ENCODE peak calls at places on chromosomes 6 and 20, in six cellular contexts. One of them, this sample, is unnamed.

GRCh38 chr6:107418118-107418517 is 41.2 kb downstream of the PDSS2 start:
- DNase-seq in neural crest cell: no peak
- DNase-seq in lower leg skin: no peak
- DNase-seq in B cell: no peak
- DNase-seq in upper lobe of right lung: no peak
- DNase-seq in heart left ventricle: no peak
- DNase-seq in this sample: peak

GRCh38 chr6:14804444-14805210 is 441.2 kb upstream of the JARID2 start:
- DNase-seq in neural crest cell: no peak
- DNase-seq in lower leg skin: peak
- DNase-seq in B cell: no peak
- DNase-seq in upper lobe of right lung: peak
- DNase-seq in heart left ventricle: peak
- DNase-seq in this sample: no peak

GRCh38 chr6:11179088-11179977 is 53.1 kb downstream of the NEDD9 start:
- DNase-seq in neural crest cell: no peak
- DNase-seq in lower leg skin: no peak
- DNase-seq in B cell: no peak
- DNase-seq in upper lobe of right lung: no peak
- DNase-seq in heart left ventricle: no peak
- DNase-seq in this sample: peak

GRCh38 chr20:51750037-51750769 is 18.0 kb downstream of the ATP9A start:
- DNase-seq in neural crest cell: no peak
- DNase-seq in lower leg skin: peak
- DNase-seq in B cell: no peak
- DNase-seq in upper lobe of right lung: peak
- DNase-seq in heart left ventricle: peak
- DNase-seq in this sample: peak

GRCh38 chr20:39042279-39043150 is 80.4 kb downstream of the DHX35 start:
- DNase-seq in neural crest cell: no peak
- DNase-seq in lower leg skin: peak
- DNase-seq in B cell: no peak
- DNase-seq in upper lobe of right lung: no peak
- DNase-seq in heart left ventricle: no peak
- DNase-seq in this sample: no peak

GRCh38 chr6:7150381-7151064 is 42.8 kb downstream of the RREB1 start:
- DNase-seq in neural crest cell: no peak
- DNase-seq in lower leg skin: no peak
- DNase-seq in B cell: no peak
- DNase-seq in upper lobe of right lung: no peak
- DNase-seq in heart left ventricle: no peak
- DNase-seq in this sample: peak

GRCh38 chr6:131226465-131226864 is 91.2 kb downstream of the AKAP7 start:
- DNase-seq in neural crest cell: no peak
- DNase-seq in lower leg skin: no peak
- DNase-seq in B cell: no peak
- DNase-seq in upper lobe of right lung: no peak
- DNase-seq in heart left ventricle: no peak
- DNase-seq in this sample: no peak

GRCh38 chr6:75268121-75268987 is 16.2 kb downstream of the TMEM30A start:
- DNase-seq in neural crest cell: no peak
- DNase-seq in lower leg skin: no peak
- DNase-seq in B cell: no peak
- DNase-seq in upper lobe of right lung: no peak
- DNase-seq in heart left ventricle: no peak
- DNase-seq in this sample: peak

GRCh38 chr20:13009682-13010406 is 1.1 kb downstream of the SPTLC3 start:
- DNase-seq in neural crest cell: no peak
- DNase-seq in lower leg skin: no peak
- DNase-seq in B cell: peak
- DNase-seq in upper lobe of right lung: no peak
- DNase-seq in heart left ventricle: no peak
- DNase-seq in this sample: no peak

GRCh38 chr20:41249781-41250281 is 67.7 kb downstream of the ZHX3 start:
- DNase-seq in neural crest cell: peak
- DNase-seq in lower leg skin: no peak
- DNase-seq in B cell: no peak
- DNase-seq in upper lobe of right lung: no peak
- DNase-seq in heart left ventricle: peak
- DNase-seq in this sample: peak

GRCh38 chr6:119224095-119224701 is 125.4 kb downstream of the MAN1A1 start:
- DNase-seq in neural crest cell: no peak
- DNase-seq in lower leg skin: no peak
- DNase-seq in B cell: no peak
- DNase-seq in upper lobe of right lung: no peak
- DNase-seq in heart left ventricle: no peak
- DNase-seq in this sample: no peak

This sample was measured in endodermal cell.